ENCODE peak calls at places on chromosomes 12 and 14, in eight cellular contexts. S, B, Z, N, W, J, X and Y are unnamed samples.

GRCh38 chr12:15887043-15887817 is 5.0 kb downstream of the STRAP start:
- DNase-seq in S (no peak), B (no peak), Z (no peak), N (no peak), W (no peak), J (no peak), X (no peak), Y (no peak)

GRCh38 chr14:71414631-71415403 is 507.6 kb downstream of the PCNX1 start:
- DNase-seq in S (no peak), B (no peak), Z (no peak), N (no peak), W (no peak), J (no peak), X (peak; percentile 39), Y (no peak)

GRCh38 chr12:32671930-32672785 is 6.9 kb upstream of the DNM1L start:
- DNase-seq in S (peak; percentile 53), B (peak; percentile 51), Z (no peak), N (peak; percentile 47), W (no peak), J (peak; percentile 73), X (peak; percentile 85), Y (no peak)

GRCh38 chr12:62933220-62933870 is 1.6 kb downstream of the PPM1H start:
- DNase-seq in S (peak; percentile 57), B (peak; percentile 52), Z (no peak), N (peak; percentile 45), W (peak; percentile 69), J (peak; percentile 50), X (peak; percentile 16), Y (no peak)

GRCh38 chr12:60185060-60185459 is 589.2 kb downstream of the SLC16A7 start:
- DNase-seq in S (no peak), B (no peak), Z (no peak), N (no peak), W (no peak), J (no peak), X (no peak), Y (no peak)

GRCh38 chr14:96455588-96455987 is 46.6 kb upstream of the PAPOLA start:
- DNase-seq in S (no peak), B (no peak), Z (no peak), N (no peak), W (no peak), J (no peak), X (no peak), Y (no peak)

GRCh38 chr12:45468751-45469615 is 253.1 kb downstream of the ANO6 start:
- DNase-seq in S (no peak), B (no peak), Z (no peak), N (no peak), W (no peak), J (no peak), X (no peak), Y (no peak)

GRCh38 chr12:27143676-27144075 is 61.3 kb upstream of the C12orf71 start:
- DNase-seq in S (no peak), B (no peak), Z (no peak), N (no peak), W (no peak), J (no peak), X (no peak), Y (no peak)

GRCh38 chr12:83461326-83461985 is 774.8 kb downstream of the TMTC2 start:
- DNase-seq in S (no peak), B (no peak), Z (no peak), N (no peak), W (no peak), J (no peak), X (no peak), Y (no peak)

GRCh38 chr12:111368291-111368683 is 608 bp downstream of the PHETA1 start:
- DNase-seq in S (no peak), B (no peak), Z (no peak), N (peak; percentile 43), W (peak; percentile 52), J (no peak), X (no peak), Y (no peak)

GRCh38 chr12:124551268-124552144 is 15.9 kb downstream of the NCOR2 start:
- DNase-seq in S (peak; percentile 79), B (no peak), Z (no peak), N (peak; percentile 48), W (peak; percentile 72), J (no peak), X (peak; percentile 47), Y (no peak)

GRCh38 chr14:32531942-32532341 is 202.8 kb downstream of the AKAP6 start:
- DNase-seq in S (no peak), B (no peak), Z (no peak), N (no peak), W (no peak), J (no peak), X (no peak), Y (no peak)

GRCh38 chr14:104567141-104567956 is 12.2 kb upstream of the C14orf180 start:
- DNase-seq in S (no peak), B (no peak), Z (no peak), N (no peak), W (no peak), J (no peak), X (peak; percentile 78), Y (no peak)

GRCh38 chr12:130816055-130816454 is 23.0 kb downstream of the STX2 start:
- DNase-seq in S (no peak), B (no peak), Z (no peak), N (no peak), W (no peak), J (no peak), X (peak; percentile 45), Y (no peak)

GRCh38 chr14:68638056-68638816 is 154.6 kb downstream of the ZFP36L1 start:
- DNase-seq in S (no peak), B (peak; percentile 45), Z (no peak), N (no peak), W (no peak), J (no peak), X (no peak), Y (peak; percentile 36)

GRCh38 chr14:68636597-68636996 is 156.3 kb downstream of the ZFP36L1 start:
- DNase-seq in S (peak; percentile 40), B (no peak), Z (no peak), N (no peak), W (no peak), J (no peak), X (peak; percentile 50), Y (peak; percentile 44)

GRCh38 chr14:68638817-68639517 is 153.9 kb downstream of the ZFP36L1 start:
- DNase-seq in S (no peak), B (no peak), Z (no peak), N (no peak), W (no peak), J (no peak), X (no peak), Y (no peak)

GRCh38 chr14:68634874-68635601 is 157.8 kb downstream of the ZFP36L1 start:
- DNase-seq in S (no peak), B (no peak), Z (no peak), N (no peak), W (no peak), J (no peak), X (peak; percentile 45), Y (no peak)

GRCh38 chr14:68637106-68638021 is 155.5 kb downstream of the ZFP36L1 start:
- DNase-seq in S (no peak), B (no peak), Z (no peak), N (no peak), W (no peak), J (no peak), X (no peak), Y (peak; percentile 67)
- TF ChIP-seq EP300 in S (no peak), B (no peak), Z (no peak), N (no peak), W (no peak), J (no peak), X (no peak), Y (no peak)

DNA sequence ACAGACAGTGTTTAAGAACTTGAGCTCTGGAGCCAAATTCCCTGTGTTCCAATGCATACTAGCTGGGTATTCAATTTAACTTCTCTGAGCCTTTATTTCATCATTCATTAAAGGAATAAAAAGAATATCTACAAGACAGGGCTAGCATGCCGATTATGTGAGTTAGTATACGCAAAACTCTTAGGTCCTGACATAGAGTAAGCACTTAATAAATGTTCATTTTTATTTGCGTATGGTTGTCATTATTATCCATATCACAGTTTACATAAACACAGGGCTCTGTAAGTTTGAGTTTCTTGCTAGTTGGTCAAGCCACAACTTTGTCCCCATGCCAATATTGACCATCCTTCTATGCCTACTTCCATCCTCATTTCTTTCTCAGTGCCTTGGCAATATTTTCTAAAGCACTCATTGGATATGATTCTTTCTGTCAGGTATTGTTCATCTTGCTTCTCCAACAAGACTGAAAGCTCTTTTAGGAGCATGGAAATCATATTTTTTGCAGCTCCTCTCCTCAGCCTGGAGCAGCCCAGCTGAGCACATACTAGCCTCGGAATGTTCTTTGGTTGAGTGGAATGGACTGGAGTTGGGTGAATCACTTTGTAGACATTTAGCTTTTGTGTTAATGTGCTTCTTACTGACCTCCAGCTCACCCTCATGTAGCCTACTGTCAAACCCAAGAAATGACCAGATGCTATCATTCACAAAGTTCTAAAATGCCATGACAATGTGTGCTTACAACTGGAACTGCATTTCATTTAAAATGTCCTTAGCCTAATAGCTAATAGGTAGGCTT is 161.3 kb downstream of the NUAK1 start:
- DNase-seq in S (no peak), B (no peak), Z (no peak), N (no peak), W (no peak), J (no peak), X (no peak), Y (no peak)
- TF ChIP-seq EP300 in S (no peak), B (no peak), Z (no peak), N (no peak), W (no peak), J (no peak), X (peak; percentile 76), Y (no peak)

DNA sequence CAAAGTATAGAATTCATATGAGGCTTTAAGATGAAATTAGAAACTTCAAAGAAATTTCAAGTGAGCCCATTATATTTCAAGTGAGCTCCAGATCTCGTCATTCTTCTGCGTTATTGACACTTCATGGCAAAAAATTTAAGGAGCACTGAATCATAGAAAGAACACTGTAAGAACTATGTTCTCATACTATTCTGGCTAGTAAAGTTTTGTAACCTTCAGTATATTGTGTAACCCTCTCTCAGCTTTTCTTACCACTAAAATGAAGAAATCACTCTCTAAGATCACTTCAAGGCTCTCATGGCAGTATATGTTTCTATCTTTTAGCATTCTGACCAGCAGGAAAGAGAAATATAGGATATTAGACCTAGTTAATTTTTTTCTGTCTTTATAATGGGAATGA is 6.3 kb downstream of the GPHN start:
- DNase-seq in S (no peak), B (no peak), Z (no peak), N (no peak), W (no peak), J (no peak), X (no peak), Y (no peak)
- TF ChIP-seq EP300 in S (no peak), B (no peak), Z (no peak), N (no peak), W (no peak), J (no peak), X (no peak), Y (no peak)

GRCh38 chr12:119055977-119056376 is 74.6 kb downstream of the SRRM4 start:
- DNase-seq in S (no peak), B (no peak), Z (no peak), N (no peak), W (no peak), J (no peak), X (no peak), Y (no peak)

DNA sequence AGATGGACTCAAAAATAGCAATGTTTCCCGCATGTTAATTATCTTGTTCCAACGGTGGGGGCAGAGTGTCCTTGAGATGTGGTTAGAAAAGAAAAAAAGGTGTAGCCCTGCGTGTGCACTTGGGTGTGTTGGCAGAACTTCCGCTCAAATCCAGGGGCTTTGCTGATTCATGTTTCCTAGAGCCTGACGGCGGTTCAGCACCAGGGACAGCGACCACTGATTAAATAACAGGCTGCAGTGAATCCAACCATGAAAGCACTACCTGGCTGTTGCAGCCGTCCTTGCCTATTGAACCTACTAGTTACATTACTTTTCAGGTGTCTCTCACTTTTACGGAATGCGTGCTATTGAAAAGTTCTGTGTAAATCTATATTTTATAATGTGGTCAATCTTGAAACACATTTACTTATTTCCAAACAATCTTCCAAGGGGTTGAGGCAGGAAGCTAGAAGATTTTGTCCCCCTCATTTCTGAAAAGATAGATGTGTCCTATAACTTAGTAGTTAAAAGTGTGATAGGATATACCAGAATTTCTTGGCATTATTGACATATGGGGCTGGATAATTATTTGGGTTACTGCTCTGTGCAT is 80.0 kb downstream of the SRRM4 start:
- DNase-seq in S (peak; percentile 78), B (peak; percentile 27), Z (peak; percentile 46), N (peak; percentile 62), W (peak; percentile 56), J (peak; percentile 53), X (no peak), Y (no peak)
- TF ChIP-seq EP300 in S (no peak), B (no peak), Z (no peak), N (no peak), W (no peak), J (no peak), X (no peak), Y (no peak)